ENCODE peak calls at places on chromosomes 4 and X, in five cellular contexts. N is right atrium auricular region, M is fibroblast of mammary gland, C is adipocyte, B is mesenchymal stem cell. T is an unnamed sample.
A peak's percentile ranks its signal among the peaks of the same experiment; 100 is the strongest.

GRCh38 chr4:72777436-72777835 is 208.4 kb upstream of the ADAMTS3 start:
- DNase-seq in N (no peak), C (no peak), B (no peak), M (no peak), T (no peak)

GRCh38 chr4:148016063-148016637 is 284.3 kb downstream of the ARHGAP10 start:
- DNase-seq in N (no peak), B (peak; percentile 14), C (no peak), M (no peak), T (no peak)

GRCh38 chrX:75781618-75782017 is 3.4 kb downstream of the MAGEE2 start:
- DNase-seq in C (no peak), N (no peak), M (no peak), B (no peak), T (no peak)

GRCh38 chr4:159401791-159402380 is 299.0 kb downstream of the RAPGEF2 start:
- DNase-seq in C (peak; percentile 21), M (peak; percentile 97), N (no peak), B (peak; percentile 96), T (no peak)

GRCh38 chr4:7717161-7717560 is 222.5 kb downstream of the AFAP1 start:
- DNase-seq in C (no peak), M (no peak), N (no peak), B (no peak), T (no peak)

GRCh38 chr4:8928074-8928473 is 56.4 kb upstream of the HMX1 start:
- DNase-seq in N (no peak), M (no peak), B (no peak), C (no peak), T (no peak)

GRCh38 chrX:21943460-21944135 is 3.1 kb downstream of the SMS start:
- DNase-seq in N (no peak), M (peak; percentile 95), C (peak; percentile 57), B (peak; percentile 91), T (peak; percentile 61)

GRCh38 chr4:48223633-48224295 is 45.9 kb downstream of the TEC start:
- DNase-seq in C (no peak), B (peak; percentile 56), N (no peak), M (peak; percentile 68), T (peak; percentile 17)

GRCh38 chr4:82123934-82124333 is 249.9 kb downstream of the HNRNPD start:
- DNase-seq in M (no peak), B (no peak), N (no peak), C (no peak), T (no peak)

GRCh38 chr4:57405359-57405758 is 295.2 kb upstream of the IGFBP7 start:
- DNase-seq in N (no peak), B (no peak), M (no peak), C (peak; percentile 78), T (no peak)

GRCh38 chr4:38177792-38178665 is 217.8 kb downstream of the PTTG2 start:
- DNase-seq in N (peak; percentile 88), B (no peak), C (no peak), M (peak; percentile 61), T (no peak)
- H3K4me3 ChIP-seq in N (no peak overlapping the region), B (no peak overlapping the region), C (no peak overlapping the region), M (no peak overlapping the region), T (no peak overlapping the region)

GRCh38 chrX:131289527-131289926 is 421 bp upstream of the IGSF1 start:
- DNase-seq in C (no peak), N (no peak), M (no peak), B (no peak), T (no peak)
- H3K4me3 ChIP-seq in C (no peak overlapping the region), N (no peak overlapping the region), M (no peak overlapping the region), B (no peak overlapping the region), T (peak overlapping the region; percentile 23)

GRCh38 chr4:87120411-87121162 is 99.8 kb downstream of the KLHL8 start:
- DNase-seq in C (no peak), B (peak; percentile 28), N (no peak), M (peak; percentile 80), T (no peak)
- H3K4me3 ChIP-seq in C (no peak overlapping the region), B (peak overlapping the region; percentile 2), N (peak overlapping the region; percentile 13), M (no peak overlapping the region), T (no peak overlapping the region)

GRCh38 chr4:64533637-64534036 is 124.4 kb upstream of the TECRL start:
- DNase-seq in B (no peak), C (no peak), M (no peak), N (no peak), T (no peak)
- H3K4me3 ChIP-seq in B (no peak overlapping the region), C (no peak overlapping the region), M (no peak overlapping the region), N (no peak overlapping the region), T (no peak overlapping the region)

GRCh38 chrX:148611993-148612392 is 111.6 kb downstream of the AFF2 start:
- DNase-seq in N (no peak), M (no peak), C (no peak), B (no peak), T (no peak)

GRCh38 chrX:148612431-148612830 is 112.0 kb downstream of the AFF2 start:
- DNase-seq in M (no peak), C (no peak), B (no peak), N (no peak), T (no peak)

DNA sequence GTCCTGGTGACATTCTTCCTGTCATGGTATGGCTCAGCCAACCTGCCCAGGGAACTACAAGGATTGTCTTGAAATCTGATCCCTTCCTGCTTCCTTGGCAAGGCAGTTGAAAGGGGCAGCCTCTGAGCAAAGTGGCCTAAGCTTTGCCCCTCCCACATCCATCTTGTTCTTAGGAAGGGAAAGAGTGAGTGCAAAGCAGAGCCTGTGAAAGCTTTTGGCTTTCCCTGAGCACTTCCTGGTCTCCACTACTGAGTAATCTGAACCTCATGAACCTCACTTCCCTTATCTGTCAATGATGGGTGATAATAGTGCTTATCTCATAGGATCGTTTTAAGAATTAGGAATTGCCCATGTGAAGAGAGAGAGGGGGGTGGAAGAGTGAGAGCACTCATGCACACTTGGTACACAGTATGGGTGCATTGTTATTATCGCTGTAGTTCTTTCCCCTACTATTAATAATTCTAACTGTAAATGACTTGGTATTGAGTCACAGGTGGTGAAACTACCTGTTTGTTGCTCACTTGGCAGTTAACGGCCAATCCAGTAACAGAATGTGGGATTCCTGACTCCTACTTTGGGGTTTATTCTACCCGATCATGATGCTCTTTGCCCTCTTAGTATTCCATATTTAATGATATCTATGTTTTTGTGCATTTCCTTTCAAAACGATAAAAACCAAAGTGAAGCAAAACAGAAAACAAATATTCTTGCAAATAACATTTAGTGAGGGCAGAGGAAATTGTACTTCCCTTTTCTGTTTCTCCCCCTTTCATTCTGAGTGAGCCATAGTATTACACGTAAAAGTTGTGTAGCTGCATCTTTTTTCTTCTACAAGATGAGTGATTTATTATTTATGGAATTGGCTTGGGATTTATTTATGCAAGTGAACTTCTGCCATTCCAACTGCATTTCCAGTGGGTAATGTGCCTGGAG is 109.6 kb downstream of the AFF2 start:
- DNase-seq in B (no peak), N (no peak), M (no peak), C (no peak), T (no peak)
- H3K4me3 ChIP-seq in B (no peak overlapping the region), N (no peak overlapping the region), M (no peak overlapping the region), C (no peak overlapping the region), T (no peak overlapping the region)

GRCh38 chr4:74400395-74400794 is 35.5 kb downstream of the EREG start:
- DNase-seq in M (no peak), B (no peak), C (no peak), N (no peak), T (no peak)

GRCh38 chr4:74394476-74395136 is 29.7 kb downstream of the EREG start:
- DNase-seq in B (peak; percentile 82), C (no peak), M (peak; percentile 38), N (no peak), T (no peak)

GRCh38 chr4:74402692-74403460 is 37.9 kb downstream of the EREG start:
- DNase-seq in M (no peak), C (no peak), B (no peak), N (no peak), T (no peak)

GRCh38 chr4:74395633-74396032 is 30.7 kb downstream of the EREG start:
- DNase-seq in M (peak; percentile 42), N (no peak), B (peak; percentile 73), C (no peak), T (no peak)

GRCh38 chr4:74397748-74398426 is 32.9 kb downstream of the EREG start:
- DNase-seq in C (peak; percentile 29), B (no peak), M (no peak), N (no peak), T (no peak)
- H3K4me3 ChIP-seq in C (peak overlapping the region; percentile 69), B (peak overlapping the region; percentile 59), M (peak overlapping the region; percentile 12), N (peak overlapping the region; percentile 4), T (no peak overlapping the region)

GRCh38 chr4:119110121-119110520 is 25.5 kb upstream of the MYOZ2 start:
- DNase-seq in M (peak; percentile 69), C (no peak), B (no peak), N (no peak), T (no peak)
- H3K4me3 ChIP-seq in M (no peak overlapping the region), C (no peak overlapping the region), B (no peak overlapping the region), N (no peak overlapping the region), T (no peak overlapping the region)

GRCh38 chr4:123547818-123548200 is 151.2 kb downstream of the SPRY1 start:
- DNase-seq in B (no peak), M (no peak), C (no peak), N (no peak), T (no peak)
- H3K4me3 ChIP-seq in B (no peak overlapping the region), M (no peak overlapping the region), C (no peak overlapping the region), N (no peak overlapping the region), T (no peak overlapping the region)

DNA sequence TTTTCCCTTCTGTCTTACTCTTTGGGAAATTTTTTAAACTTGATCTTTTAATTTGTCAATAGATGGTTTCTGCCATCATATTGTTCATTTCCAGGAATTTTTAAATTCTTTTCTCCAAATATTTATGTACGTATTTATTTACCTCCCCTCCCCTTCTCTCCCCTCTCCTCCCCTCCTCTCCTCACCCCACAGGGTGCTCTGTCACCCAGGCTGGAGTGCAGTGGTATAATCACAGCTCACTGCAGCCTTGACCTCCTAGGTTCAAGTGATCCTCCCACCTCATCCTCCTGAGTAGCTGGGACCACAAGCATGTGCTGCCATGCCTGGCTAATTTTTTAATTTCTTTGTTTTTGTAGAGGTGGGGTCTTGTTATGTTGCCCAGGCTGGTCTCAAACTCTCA is 73.8 kb downstream of the WWC2 start:
- DNase-seq in B (no peak), M (no peak), N (no peak), C (no peak), T (no peak)
- H3K4me3 ChIP-seq in B (no peak overlapping the region), M (no peak overlapping the region), N (no peak overlapping the region), C (no peak overlapping the region), T (no peak overlapping the region)

GRCh38 chr4:120994521-120994920 is 72.0 kb upstream of the PRDM5 start:
- DNase-seq in B (no peak), C (no peak), N (no peak), M (no peak), T (no peak)
- H3K4me3 ChIP-seq in B (no peak overlapping the region), C (no peak overlapping the region), N (no peak overlapping the region), M (no peak overlapping the region), T (no peak overlapping the region)

T was measured in Panc1.